ENCODE peak calls at places on chromosomes 6 and 20, in ten cellular contexts. One of them, this sample, is unnamed.

GRCh38 chr20:6959900-6960312 is 192.4 kb downstream of the BMP2 start:
- DNase-seq in stimulated activated CD8-positive, alpha-beta memory T cell treated with anti-CD3 and anti-CD28 coated beads, Interleukin-15, amount 100 ng/mL, for 24 hours: no peak
- DNase-seq in endothelial cell: no peak
- DNase-seq in NCI-H187 treated with DMSO at 0.1 percent for 48 hours: no peak
- DNase-seq in cardiac muscle cell: peak; percentile 1
- DNase-seq in germinal center: no peak
- DNase-seq in activated T-helper 2 cell treated with anti-CD3 and anti-CD28 coated beads, Interferon-gamma antibody, Interleukin-2, Interleukin-4, amounts not matched to agents 10 μg/mL and 5 μg/mL and 100 μg/mL, durations not matched to agents 14 hours and 24 hours and 36 hours: no peak
- DNase-seq in activated CD4-positive, alpha-beta T cell treated with anti-CD3 and anti-CD28 coated beads, Interleukin-2, amount 10 ng/mL, durations not matched to agents 7 days and 5 days: no peak
- DNase-seq in naive thymus-derived CD8-positive, alpha-beta T cell: no peak
- DNase-seq in IMR-90: no peak
- DNase-seq in this sample: peak; percentile 44

GRCh38 chr6:74170118-74170517 is 474.1 kb downstream of the CD109 start:
- DNase-seq in stimulated activated CD8-positive, alpha-beta memory T cell treated with anti-CD3 and anti-CD28 coated beads, Interleukin-15, amount 100 ng/mL, for 24 hours: no peak
- DNase-seq in endothelial cell: no peak
- DNase-seq in NCI-H187 treated with DMSO at 0.1 percent for 48 hours: no peak
- DNase-seq in cardiac muscle cell: peak; percentile 13
- DNase-seq in germinal center: no peak
- DNase-seq in activated T-helper 2 cell treated with anti-CD3 and anti-CD28 coated beads, Interferon-gamma antibody, Interleukin-2, Interleukin-4, amounts not matched to agents 10 μg/mL and 5 μg/mL and 100 μg/mL, durations not matched to agents 14 hours and 24 hours and 36 hours: no peak
- DNase-seq in activated CD4-positive, alpha-beta T cell treated with anti-CD3 and anti-CD28 coated beads, Interleukin-2, amount 10 ng/mL, durations not matched to agents 7 days and 5 days: no peak
- DNase-seq in naive thymus-derived CD8-positive, alpha-beta T cell: no peak
- DNase-seq in IMR-90: peak; percentile 99
- DNase-seq in this sample: peak; percentile 4

GRCh38 chr6:66558189-66558588 is 851.2 kb upstream of the EYS start:
- DNase-seq in stimulated activated CD8-positive, alpha-beta memory T cell treated with anti-CD3 and anti-CD28 coated beads, Interleukin-15, amount 100 ng/mL, for 24 hours: no peak
- DNase-seq in endothelial cell: no peak
- DNase-seq in NCI-H187 treated with DMSO at 0.1 percent for 48 hours: no peak
- DNase-seq in cardiac muscle cell: no peak
- DNase-seq in germinal center: no peak
- DNase-seq in activated T-helper 2 cell treated with anti-CD3 and anti-CD28 coated beads, Interferon-gamma antibody, Interleukin-2, Interleukin-4, amounts not matched to agents 10 μg/mL and 5 μg/mL and 100 μg/mL, durations not matched to agents 14 hours and 24 hours and 36 hours: no peak
- DNase-seq in activated CD4-positive, alpha-beta T cell treated with anti-CD3 and anti-CD28 coated beads, Interleukin-2, amount 10 ng/mL, durations not matched to agents 7 days and 5 days: no peak
- DNase-seq in naive thymus-derived CD8-positive, alpha-beta T cell: no peak
- DNase-seq in IMR-90: no peak
- DNase-seq in this sample: no peak

GRCh38 chr6:4797590-4797989 is 21.4 kb downstream of the CDYL start:
- DNase-seq in stimulated activated CD8-positive, alpha-beta memory T cell treated with anti-CD3 and anti-CD28 coated beads, Interleukin-15, amount 100 ng/mL, for 24 hours: no peak
- DNase-seq in endothelial cell: no peak
- DNase-seq in NCI-H187 treated with DMSO at 0.1 percent for 48 hours: no peak
- DNase-seq in cardiac muscle cell: no peak
- DNase-seq in germinal center: no peak
- DNase-seq in activated T-helper 2 cell treated with anti-CD3 and anti-CD28 coated beads, Interferon-gamma antibody, Interleukin-2, Interleukin-4, amounts not matched to agents 10 μg/mL and 5 μg/mL and 100 μg/mL, durations not matched to agents 14 hours and 24 hours and 36 hours: no peak
- DNase-seq in activated CD4-positive, alpha-beta T cell treated with anti-CD3 and anti-CD28 coated beads, Interleukin-2, amount 10 ng/mL, durations not matched to agents 7 days and 5 days: no peak
- DNase-seq in naive thymus-derived CD8-positive, alpha-beta T cell: no peak
- DNase-seq in IMR-90: peak; percentile 65
- DNase-seq in this sample: no peak

GRCh38 chr6:104477569-104477968 is 382.1 kb downstream of the HACE1 start:
- DNase-seq in stimulated activated CD8-positive, alpha-beta memory T cell treated with anti-CD3 and anti-CD28 coated beads, Interleukin-15, amount 100 ng/mL, for 24 hours: no peak
- DNase-seq in endothelial cell: no peak
- DNase-seq in NCI-H187 treated with DMSO at 0.1 percent for 48 hours: no peak
- DNase-seq in cardiac muscle cell: no peak
- DNase-seq in germinal center: no peak
- DNase-seq in activated T-helper 2 cell treated with anti-CD3 and anti-CD28 coated beads, Interferon-gamma antibody, Interleukin-2, Interleukin-4, amounts not matched to agents 10 μg/mL and 5 μg/mL and 100 μg/mL, durations not matched to agents 14 hours and 24 hours and 36 hours: no peak
- DNase-seq in activated CD4-positive, alpha-beta T cell treated with anti-CD3 and anti-CD28 coated beads, Interleukin-2, amount 10 ng/mL, durations not matched to agents 7 days and 5 days: no peak
- DNase-seq in naive thymus-derived CD8-positive, alpha-beta T cell: no peak
- DNase-seq in IMR-90: no peak
- DNase-seq in this sample: no peak

GRCh38 chr6:52840763-52841585 is at the start of gene GSTA5:
- DNase-seq in stimulated activated CD8-positive, alpha-beta memory T cell treated with anti-CD3 and anti-CD28 coated beads, Interleukin-15, amount 100 ng/mL, for 24 hours: no peak
- DNase-seq in endothelial cell: no peak
- DNase-seq in NCI-H187 treated with DMSO at 0.1 percent for 48 hours: no peak
- DNase-seq in cardiac muscle cell: no peak
- DNase-seq in germinal center: no peak
- DNase-seq in activated T-helper 2 cell treated with anti-CD3 and anti-CD28 coated beads, Interferon-gamma antibody, Interleukin-2, Interleukin-4, amounts not matched to agents 10 μg/mL and 5 μg/mL and 100 μg/mL, durations not matched to agents 14 hours and 24 hours and 36 hours: no peak
- DNase-seq in activated CD4-positive, alpha-beta T cell treated with anti-CD3 and anti-CD28 coated beads, Interleukin-2, amount 10 ng/mL, durations not matched to agents 7 days and 5 days: no peak
- DNase-seq in naive thymus-derived CD8-positive, alpha-beta T cell: no peak
- DNase-seq in IMR-90: no peak
- DNase-seq in this sample: no peak

GRCh38 chr6:52180787-52181558 is 5.2 kb upstream of the IL17A start:
- DNase-seq in stimulated activated CD8-positive, alpha-beta memory T cell treated with anti-CD3 and anti-CD28 coated beads, Interleukin-15, amount 100 ng/mL, for 24 hours: no peak
- DNase-seq in endothelial cell: no peak
- DNase-seq in NCI-H187 treated with DMSO at 0.1 percent for 48 hours: no peak
- DNase-seq in cardiac muscle cell: no peak
- DNase-seq in germinal center: no peak
- DNase-seq in activated T-helper 2 cell treated with anti-CD3 and anti-CD28 coated beads, Interferon-gamma antibody, Interleukin-2, Interleukin-4, amounts not matched to agents 10 μg/mL and 5 μg/mL and 100 μg/mL, durations not matched to agents 14 hours and 24 hours and 36 hours: no peak
- DNase-seq in activated CD4-positive, alpha-beta T cell treated with anti-CD3 and anti-CD28 coated beads, Interleukin-2, amount 10 ng/mL, durations not matched to agents 7 days and 5 days: no peak
- DNase-seq in naive thymus-derived CD8-positive, alpha-beta T cell: no peak
- DNase-seq in IMR-90: no peak
- DNase-seq in this sample: no peak

GRCh38 chr20:40775747-40776146 is 86.7 kb upstream of the MAFB start:
- DNase-seq in stimulated activated CD8-positive, alpha-beta memory T cell treated with anti-CD3 and anti-CD28 coated beads, Interleukin-15, amount 100 ng/mL, for 24 hours: no peak
- DNase-seq in endothelial cell: no peak
- DNase-seq in NCI-H187 treated with DMSO at 0.1 percent for 48 hours: no peak
- DNase-seq in cardiac muscle cell: no peak
- DNase-seq in germinal center: no peak
- DNase-seq in activated T-helper 2 cell treated with anti-CD3 and anti-CD28 coated beads, Interferon-gamma antibody, Interleukin-2, Interleukin-4, amounts not matched to agents 10 μg/mL and 5 μg/mL and 100 μg/mL, durations not matched to agents 14 hours and 24 hours and 36 hours: no peak
- DNase-seq in activated CD4-positive, alpha-beta T cell treated with anti-CD3 and anti-CD28 coated beads, Interleukin-2, amount 10 ng/mL, durations not matched to agents 7 days and 5 days: no peak
- DNase-seq in naive thymus-derived CD8-positive, alpha-beta T cell: no peak
- DNase-seq in IMR-90: no peak
- DNase-seq in this sample: no peak

GRCh38 chr6:37624121-37624520 is 73.6 kb downstream of the MDGA1 start:
- DNase-seq in stimulated activated CD8-positive, alpha-beta memory T cell treated with anti-CD3 and anti-CD28 coated beads, Interleukin-15, amount 100 ng/mL, for 24 hours: no peak
- DNase-seq in endothelial cell: no peak
- DNase-seq in NCI-H187 treated with DMSO at 0.1 percent for 48 hours: no peak
- DNase-seq in cardiac muscle cell: no peak
- DNase-seq in germinal center: no peak
- DNase-seq in activated T-helper 2 cell treated with anti-CD3 and anti-CD28 coated beads, Interferon-gamma antibody, Interleukin-2, Interleukin-4, amounts not matched to agents 10 μg/mL and 5 μg/mL and 100 μg/mL, durations not matched to agents 14 hours and 24 hours and 36 hours: no peak
- DNase-seq in activated CD4-positive, alpha-beta T cell treated with anti-CD3 and anti-CD28 coated beads, Interleukin-2, amount 10 ng/mL, durations not matched to agents 7 days and 5 days: no peak
- DNase-seq in naive thymus-derived CD8-positive, alpha-beta T cell: no peak
- DNase-seq in IMR-90: no peak
- DNase-seq in this sample: no peak

GRCh38 chr20:3092611-3093379 is 8.3 kb upstream of the AVP start:
- DNase-seq in stimulated activated CD8-positive, alpha-beta memory T cell treated with anti-CD3 and anti-CD28 coated beads, Interleukin-15, amount 100 ng/mL, for 24 hours: no peak
- DNase-seq in endothelial cell: no peak
- DNase-seq in NCI-H187 treated with DMSO at 0.1 percent for 48 hours: no peak
- DNase-seq in cardiac muscle cell: peak; percentile 54
- DNase-seq in germinal center: peak; percentile 59
- DNase-seq in activated T-helper 2 cell treated with anti-CD3 and anti-CD28 coated beads, Interferon-gamma antibody, Interleukin-2, Interleukin-4, amounts not matched to agents 10 μg/mL and 5 μg/mL and 100 μg/mL, durations not matched to agents 14 hours and 24 hours and 36 hours: no peak
- DNase-seq in activated CD4-positive, alpha-beta T cell treated with anti-CD3 and anti-CD28 coated beads, Interleukin-2, amount 10 ng/mL, durations not matched to agents 7 days and 5 days: peak; percentile 17
- DNase-seq in naive thymus-derived CD8-positive, alpha-beta T cell: peak; percentile 35
- DNase-seq in IMR-90: no peak
- DNase-seq in this sample: no peak

GRCh38 chr6:100468966-100469859 is 4.5 kb upstream of the SIM1 start:
- DNase-seq in stimulated activated CD8-positive, alpha-beta memory T cell treated with anti-CD3 and anti-CD28 coated beads, Interleukin-15, amount 100 ng/mL, for 24 hours: no peak
- DNase-seq in endothelial cell: peak; percentile 27
- DNase-seq in NCI-H187 treated with DMSO at 0.1 percent for 48 hours: no peak
- DNase-seq in cardiac muscle cell: no peak
- DNase-seq in germinal center: no peak
- DNase-seq in activated T-helper 2 cell treated with anti-CD3 and anti-CD28 coated beads, Interferon-gamma antibody, Interleukin-2, Interleukin-4, amounts not matched to agents 10 μg/mL and 5 μg/mL and 100 μg/mL, durations not matched to agents 14 hours and 24 hours and 36 hours: no peak
- DNase-seq in activated CD4-positive, alpha-beta T cell treated with anti-CD3 and anti-CD28 coated beads, Interleukin-2, amount 10 ng/mL, durations not matched to agents 7 days and 5 days: no peak
- DNase-seq in naive thymus-derived CD8-positive, alpha-beta T cell: no peak
- DNase-seq in IMR-90: no peak
- DNase-seq in this sample: no peak

GRCh38 chr6:129597023-129597713 is 112.8 kb downstream of the ARHGAP18 start:
- DNase-seq in stimulated activated CD8-positive, alpha-beta memory T cell treated with anti-CD3 and anti-CD28 coated beads, Interleukin-15, amount 100 ng/mL, for 24 hours: no peak
- DNase-seq in endothelial cell: no peak
- DNase-seq in NCI-H187 treated with DMSO at 0.1 percent for 48 hours: no peak
- DNase-seq in cardiac muscle cell: no peak
- DNase-seq in germinal center: no peak
- DNase-seq in activated T-helper 2 cell treated with anti-CD3 and anti-CD28 coated beads, Interferon-gamma antibody, Interleukin-2, Interleukin-4, amounts not matched to agents 10 μg/mL and 5 μg/mL and 100 μg/mL, durations not matched to agents 14 hours and 24 hours and 36 hours: no peak
- DNase-seq in activated CD4-positive, alpha-beta T cell treated with anti-CD3 and anti-CD28 coated beads, Interleukin-2, amount 10 ng/mL, durations not matched to agents 7 days and 5 days: no peak
- DNase-seq in naive thymus-derived CD8-positive, alpha-beta T cell: no peak
- DNase-seq in IMR-90: no peak
- DNase-seq in this sample: no peak

GRCh38 chr20:61733216-61733615 is 332.5 kb downstream of the TAF4 start:
- DNase-seq in stimulated activated CD8-positive, alpha-beta memory T cell treated with anti-CD3 and anti-CD28 coated beads, Interleukin-15, amount 100 ng/mL, for 24 hours: no peak
- DNase-seq in endothelial cell: no peak
- DNase-seq in NCI-H187 treated with DMSO at 0.1 percent for 48 hours: no peak
- DNase-seq in cardiac muscle cell: no peak
- DNase-seq in germinal center: no peak
- DNase-seq in activated T-helper 2 cell treated with anti-CD3 and anti-CD28 coated beads, Interferon-gamma antibody, Interleukin-2, Interleukin-4, amounts not matched to agents 10 μg/mL and 5 μg/mL and 100 μg/mL, durations not matched to agents 14 hours and 24 hours and 36 hours: no peak
- DNase-seq in activated CD4-positive, alpha-beta T cell treated with anti-CD3 and anti-CD28 coated beads, Interleukin-2, amount 10 ng/mL, durations not matched to agents 7 days and 5 days: no peak
- DNase-seq in naive thymus-derived CD8-positive, alpha-beta T cell: no peak
- DNase-seq in IMR-90: no peak
- DNase-seq in this sample: no peak

GRCh38 chr20:51198238-51198637 is 175.3 kb upstream of the KCNG1 start:
- DNase-seq in stimulated activated CD8-positive, alpha-beta memory T cell treated with anti-CD3 and anti-CD28 coated beads, Interleukin-15, amount 100 ng/mL, for 24 hours: no peak
- DNase-seq in endothelial cell: no peak
- DNase-seq in NCI-H187 treated with DMSO at 0.1 percent for 48 hours: no peak
- DNase-seq in cardiac muscle cell: no peak
- DNase-seq in germinal center: no peak
- DNase-seq in activated T-helper 2 cell treated with anti-CD3 and anti-CD28 coated beads, Interferon-gamma antibody, Interleukin-2, Interleukin-4, amounts not matched to agents 10 μg/mL and 5 μg/mL and 100 μg/mL, durations not matched to agents 14 hours and 24 hours and 36 hours: no peak
- DNase-seq in activated CD4-positive, alpha-beta T cell treated with anti-CD3 and anti-CD28 coated beads, Interleukin-2, amount 10 ng/mL, durations not matched to agents 7 days and 5 days: no peak
- DNase-seq in naive thymus-derived CD8-positive, alpha-beta T cell: no peak
- DNase-seq in IMR-90: no peak
- DNase-seq in this sample: no peak

GRCh38 chr6:41453232-41453631 is 92.9 kb upstream of the FOXP4 start:
- DNase-seq in stimulated activated CD8-positive, alpha-beta memory T cell treated with anti-CD3 and anti-CD28 coated beads, Interleukin-15, amount 100 ng/mL, for 24 hours: no peak
- DNase-seq in endothelial cell: no peak
- DNase-seq in NCI-H187 treated with DMSO at 0.1 percent for 48 hours: no peak
- DNase-seq in cardiac muscle cell: no peak
- DNase-seq in germinal center: no peak
- DNase-seq in activated T-helper 2 cell treated with anti-CD3 and anti-CD28 coated beads, Interferon-gamma antibody, Interleukin-2, Interleukin-4, amounts not matched to agents 10 μg/mL and 5 μg/mL and 100 μg/mL, durations not matched to agents 14 hours and 24 hours and 36 hours: no peak
- DNase-seq in activated CD4-positive, alpha-beta T cell treated with anti-CD3 and anti-CD28 coated beads, Interleukin-2, amount 10 ng/mL, durations not matched to agents 7 days and 5 days: no peak
- DNase-seq in naive thymus-derived CD8-positive, alpha-beta T cell: no peak
- DNase-seq in IMR-90: no peak
- DNase-seq in this sample: no peak

GRCh38 chr20:35369804-35370203 is 42.0 kb downstream of the UQCC1 start:
- DNase-seq in stimulated activated CD8-positive, alpha-beta memory T cell treated with anti-CD3 and anti-CD28 coated beads, Interleukin-15, amount 100 ng/mL, for 24 hours: no peak
- DNase-seq in endothelial cell: no peak
- DNase-seq in NCI-H187 treated with DMSO at 0.1 percent for 48 hours: no peak
- DNase-seq in cardiac muscle cell: peak; percentile 43
- DNase-seq in germinal center: no peak
- DNase-seq in activated T-helper 2 cell treated with anti-CD3 and anti-CD28 coated beads, Interferon-gamma antibody, Interleukin-2, Interleukin-4, amounts not matched to agents 10 μg/mL and 5 μg/mL and 100 μg/mL, durations not matched to agents 14 hours and 24 hours and 36 hours: no peak
- DNase-seq in activated CD4-positive, alpha-beta T cell treated with anti-CD3 and anti-CD28 coated beads, Interleukin-2, amount 10 ng/mL, durations not matched to agents 7 days and 5 days: no peak
- DNase-seq in naive thymus-derived CD8-positive, alpha-beta T cell: no peak
- DNase-seq in IMR-90: peak; percentile 87
- DNase-seq in this sample: no peak

GRCh38 chr6:34610819-34611477 is 54.8 kb upstream of the SPDEF start:
- DNase-seq in stimulated activated CD8-positive, alpha-beta memory T cell treated with anti-CD3 and anti-CD28 coated beads, Interleukin-15, amount 100 ng/mL, for 24 hours: no peak
- DNase-seq in endothelial cell: no peak
- DNase-seq in NCI-H187 treated with DMSO at 0.1 percent for 48 hours: no peak
- DNase-seq in cardiac muscle cell: peak; percentile 83
- DNase-seq in germinal center: no peak
- DNase-seq in activated T-helper 2 cell treated with anti-CD3 and anti-CD28 coated beads, Interferon-gamma antibody, Interleukin-2, Interleukin-4, amounts not matched to agents 10 μg/mL and 5 μg/mL and 100 μg/mL, durations not matched to agents 14 hours and 24 hours and 36 hours: no peak
- DNase-seq in activated CD4-positive, alpha-beta T cell treated with anti-CD3 and anti-CD28 coated beads, Interleukin-2, amount 10 ng/mL, durations not matched to agents 7 days and 5 days: no peak
- DNase-seq in naive thymus-derived CD8-positive, alpha-beta T cell: no peak
- DNase-seq in IMR-90: peak; percentile 95
- DNase-seq in this sample: peak; percentile 66

GRCh38 chr20:25470045-25470444 is 62.6 kb downstream of the GINS1 start:
- DNase-seq in stimulated activated CD8-positive, alpha-beta memory T cell treated with anti-CD3 and anti-CD28 coated beads, Interleukin-15, amount 100 ng/mL, for 24 hours: no peak
- DNase-seq in endothelial cell: peak; percentile 51
- DNase-seq in NCI-H187 treated with DMSO at 0.1 percent for 48 hours: no peak
- DNase-seq in cardiac muscle cell: peak; percentile 43
- DNase-seq in germinal center: peak; percentile 46
- DNase-seq in activated T-helper 2 cell treated with anti-CD3 and anti-CD28 coated beads, Interferon-gamma antibody, Interleukin-2, Interleukin-4, amounts not matched to agents 10 μg/mL and 5 μg/mL and 100 μg/mL, durations not matched to agents 14 hours and 24 hours and 36 hours: peak; percentile 20
- DNase-seq in activated CD4-positive, alpha-beta T cell treated with anti-CD3 and anti-CD28 coated beads, Interleukin-2, amount 10 ng/mL, durations not matched to agents 7 days and 5 days: peak; percentile 51
- DNase-seq in naive thymus-derived CD8-positive, alpha-beta T cell: no peak
- DNase-seq in IMR-90: peak; percentile 25
- DNase-seq in this sample: no peak

GRCh38 chr6:82365011-82365751 is 1.6 kb downstream of the TPBG start:
- DNase-seq in stimulated activated CD8-positive, alpha-beta memory T cell treated with anti-CD3 and anti-CD28 coated beads, Interleukin-15, amount 100 ng/mL, for 24 hours: no peak
- DNase-seq in endothelial cell: peak; percentile 55
- DNase-seq in NCI-H187 treated with DMSO at 0.1 percent for 48 hours: no peak
- DNase-seq in cardiac muscle cell: peak; percentile 50
- DNase-seq in germinal center: peak; percentile 5
- DNase-seq in activated T-helper 2 cell treated with anti-CD3 and anti-CD28 coated beads, Interferon-gamma antibody, Interleukin-2, Interleukin-4, amounts not matched to agents 10 μg/mL and 5 μg/mL and 100 μg/mL, durations not matched to agents 14 hours and 24 hours and 36 hours: no peak
- DNase-seq in activated CD4-positive, alpha-beta T cell treated with anti-CD3 and anti-CD28 coated beads, Interleukin-2, amount 10 ng/mL, durations not matched to agents 7 days and 5 days: no peak
- DNase-seq in naive thymus-derived CD8-positive, alpha-beta T cell: no peak
- DNase-seq in IMR-90: peak; percentile 35
- DNase-seq in this sample: no peak

GRCh38 chr6:150936021-150936555 is 70.6 kb downstream of the MTHFD1L start:
- DNase-seq in stimulated activated CD8-positive, alpha-beta memory T cell treated with anti-CD3 and anti-CD28 coated beads, Interleukin-15, amount 100 ng/mL, for 24 hours: no peak
- DNase-seq in endothelial cell: no peak
- DNase-seq in NCI-H187 treated with DMSO at 0.1 percent for 48 hours: no peak
- DNase-seq in cardiac muscle cell: no peak
- DNase-seq in germinal center: no peak
- DNase-seq in activated T-helper 2 cell treated with anti-CD3 and anti-CD28 coated beads, Interferon-gamma antibody, Interleukin-2, Interleukin-4, amounts not matched to agents 10 μg/mL and 5 μg/mL and 100 μg/mL, durations not matched to agents 14 hours and 24 hours and 36 hours: no peak
- DNase-seq in activated CD4-positive, alpha-beta T cell treated with anti-CD3 and anti-CD28 coated beads, Interleukin-2, amount 10 ng/mL, durations not matched to agents 7 days and 5 days: no peak
- DNase-seq in naive thymus-derived CD8-positive, alpha-beta T cell: no peak
- DNase-seq in IMR-90: no peak
- DNase-seq in this sample: no peak

GRCh38 chr6:45450132-45450531 is 72.4 kb upstream of the SUPT3H start:
- DNase-seq in stimulated activated CD8-positive, alpha-beta memory T cell treated with anti-CD3 and anti-CD28 coated beads, Interleukin-15, amount 100 ng/mL, for 24 hours: no peak
- DNase-seq in endothelial cell: no peak
- DNase-seq in NCI-H187 treated with DMSO at 0.1 percent for 48 hours: no peak
- DNase-seq in cardiac muscle cell: no peak
- DNase-seq in germinal center: no peak
- DNase-seq in activated T-helper 2 cell treated with anti-CD3 and anti-CD28 coated beads, Interferon-gamma antibody, Interleukin-2, Interleukin-4, amounts not matched to agents 10 μg/mL and 5 μg/mL and 100 μg/mL, durations not matched to agents 14 hours and 24 hours and 36 hours: no peak
- DNase-seq in activated CD4-positive, alpha-beta T cell treated with anti-CD3 and anti-CD28 coated beads, Interleukin-2, amount 10 ng/mL, durations not matched to agents 7 days and 5 days: no peak
- DNase-seq in naive thymus-derived CD8-positive, alpha-beta T cell: no peak
- DNase-seq in IMR-90: no peak
- DNase-seq in this sample: no peak

GRCh38 chr6:145241039-145241438 is 494.3 kb downstream of the EPM2A start:
- DNase-seq in stimulated activated CD8-positive, alpha-beta memory T cell treated with anti-CD3 and anti-CD28 coated beads, Interleukin-15, amount 100 ng/mL, for 24 hours: no peak
- DNase-seq in endothelial cell: no peak
- DNase-seq in NCI-H187 treated with DMSO at 0.1 percent for 48 hours: no peak
- DNase-seq in cardiac muscle cell: peak; percentile 53
- DNase-seq in germinal center: no peak
- DNase-seq in activated T-helper 2 cell treated with anti-CD3 and anti-CD28 coated beads, Interferon-gamma antibody, Interleukin-2, Interleukin-4, amounts not matched to agents 10 μg/mL and 5 μg/mL and 100 μg/mL, durations not matched to agents 14 hours and 24 hours and 36 hours: no peak
- DNase-seq in activated CD4-positive, alpha-beta T cell treated with anti-CD3 and anti-CD28 coated beads, Interleukin-2, amount 10 ng/mL, durations not matched to agents 7 days and 5 days: no peak
- DNase-seq in naive thymus-derived CD8-positive, alpha-beta T cell: no peak
- DNase-seq in IMR-90: peak; percentile 88
- DNase-seq in this sample: peak; percentile 24